ENCODE peak calls at places on chromosomes 13 and 19, in ten cellular contexts. Z is adrenal gland, K is IMR-90, T is right atrium auricular region, C is sigmoid colon, L is RWPE2, F is HCT116, H is OCI-LY7, J is neural progenitor cell, G is cardiac muscle cell. W is an unnamed sample. For H3K4me1, the result is how much of the 10 kb centered on the place peaks cover.

GRCh38 chr13:36033035-36033434 is 98.1 kb downstream of the DCLK1 start:
- DNase-seq in Z (no peak), K (no peak), T (no peak), C (no peak), L (no peak), F (no peak), H (no peak), J (no peak), G (no peak), W (no peak)

GRCh38 chr13:72246396-72246795 is 379.4 kb upstream of the DACH1 start:
- DNase-seq in Z (no peak), K (no peak), T (no peak), C (no peak), L (no peak), F (no peak), H (no peak), J (no peak), G (no peak), W (no peak)

GRCh38 chr19:10797541-10798256 is 38.3 kb downstream of the TMED1 start:
- DNase-seq in Z (no peak), K (no peak), T (no peak), C (no peak), L (no peak), F (no peak), H (no peak), J (no peak), G (no peak), W (no peak)

GRCh38 chr13:111893607-111894443 is 173.1 kb upstream of the SOX1 start:
- DNase-seq in Z (peak), K (no peak), T (peak), C (no peak), L (no peak), F (no peak), H (no peak), J (peak), G (no peak), W (no peak)

GRCh38 chr13:29110003-29110402 is 289.9 kb downstream of the MTUS2 start:
- DNase-seq in Z (no peak), K (no peak), T (no peak), C (no peak), L (no peak), F (no peak), H (no peak), J (no peak), G (no peak), W (no peak)

GRCh38 chr19:464146-464545 is 3.3 kb upstream of the SHC2 start:
- DNase-seq in Z (no peak), K (no peak), T (no peak), C (no peak), L (no peak), F (no peak), H (no peak), J (no peak), G (no peak), W (no peak)

GRCh38 chr13:84896128-84896527 is 903.1 kb downstream of the SLITRK6 start:
- DNase-seq in Z (no peak), K (peak), T (no peak), C (no peak), L (no peak), F (peak), H (peak), J (peak), G (peak), W (no peak)

GRCh38 chr13:112194167-112194530 is 127.2 kb downstream of the SOX1 start:
- DNase-seq in Z (no peak), K (no peak), T (no peak), C (peak), L (no peak), F (no peak), H (no peak), J (no peak), G (no peak), W (no peak)

GRCh38 chr13:99993660-99994455 is 12.3 kb downstream of the ZIC2 start:
- DNase-seq in Z (no peak), K (no peak), T (no peak), C (no peak), L (no peak), F (no peak), H (no peak), J (peak), G (no peak), W (no peak)

GRCh38 chr19:18306209-18306902 is 16.5 kb downstream of the LSM4 start:
- DNase-seq in Z (no peak), K (no peak), T (no peak), C (no peak), L (no peak), F (no peak), H (peak), J (no peak), G (no peak), W (no peak)

GRCh38 chr13:87677334-87678234 is 6.4 kb downstream of the SLITRK5 start:
- DNase-seq in Z (peak), K (no peak), T (no peak), C (no peak), L (no peak), F (no peak), H (peak), J (peak), G (no peak), W (no peak)

GRCh38 chr19:34319785-34320184 is 45.2 kb upstream of the GPI start:
- DNase-seq in Z (peak), K (peak), T (no peak), C (peak), L (no peak), F (no peak), H (no peak), J (no peak), G (no peak), W (no peak)

GRCh38 chr19:54307389-54307788 is 5.6 kb downstream of the LILRA5 start:
- DNase-seq in Z (no peak), K (no peak), T (no peak), C (no peak), L (no peak), F (no peak), H (no peak), J (no peak), G (no peak), W (no peak)

GRCh38 chr13:32622827-32623226 is 36.6 kb downstream of the PDS5B start:
- DNase-seq in Z (no peak), K (no peak), T (no peak), C (no peak), L (no peak), F (no peak), H (no peak), J (no peak), G (no peak), W (no peak)

GRCh38 chr13:59494560-59494970 is 669.2 kb downstream of the DIAPH3 start:
- DNase-seq in Z (peak), K (peak), T (no peak), C (peak), L (no peak), F (no peak), H (no peak), J (no peak), G (peak), W (peak)

GRCh38 chr19:1132625-1133383 is 29.0 kb downstream of the GPX4 start:
- DNase-seq in Z (no peak), K (no peak), T (no peak), C (no peak), L (no peak), F (no peak), H (peak), J (no peak), G (peak), W (no peak)

GRCh38 chr13:47545206-47545605 is 455.9 kb downstream of the SUCLA2 start:
- DNase-seq in Z (no peak), K (no peak), T (no peak), C (no peak), L (no peak), F (no peak), H (no peak), J (no peak), G (peak), W (no peak)

GRCh38 chr19:9836021-9836420 is 903 bp downstream of the PIN1 start:
- DNase-seq in Z (no peak), K (peak), T (no peak), C (no peak), L (no peak), F (no peak), H (peak), J (no peak), G (peak), W (no peak)

GRCh38 chr13:33110386-33110712 is 94.1 kb downstream of the KL start:
- DNase-seq in Z (no peak), K (no peak), T (no peak), C (no peak), L (no peak), F (no peak), H (no peak), J (no peak), G (no peak), W (no peak)

GRCh38 chr13:93670858-93671257 is 444.3 kb downstream of the GPC6 start:
- DNase-seq in Z (no peak), K (no peak), T (no peak), C (no peak), L (no peak), F (no peak), H (no peak), J (no peak), G (no peak), W (no peak)

GRCh38 chr13:50951366-50951765 is 41.8 kb downstream of the RNASEH2B start:
- DNase-seq in Z (no peak), K (peak), T (no peak), C (no peak), L (no peak), F (no peak), H (no peak), J (no peak), G (peak), W (no peak)

GRCh38 chr19:35143231-35143715 is at the start of gene FXYD7:
- DNase-seq in Z (no peak), K (no peak), T (no peak), C (no peak), L (no peak), F (no peak), H (no peak), J (peak), G (no peak), W (no peak)

GRCh38 chr13:114128624-114129522 is 3.5 kb downstream of the RASA3 start:
- DNase-seq in Z (peak), K (peak), T (peak), C (peak), L (no peak), F (peak), H (peak), J (no peak), G (peak), W (peak)

GRCh38 chr13:50437252-50437651 is 406.2 kb downstream of the DLEU7 start:
- DNase-seq in Z (no peak), K (peak), T (no peak), C (no peak), L (no peak), F (no peak), H (no peak), J (no peak), G (no peak), W (no peak)

GRCh38 chr19:57558525-57558924 is 1.1 kb downstream of the ZNF550 start:
- DNase-seq in Z (no peak), K (peak), T (no peak), C (no peak), L (no peak), F (no peak), H (no peak), J (no peak), G (peak), W (no peak)

GRCh38 chr19:15142313-15142712 is 35.1 kb downstream of the SYDE1 start:
- DNase-seq in Z (no peak), K (no peak), T (no peak), C (peak), L (no peak), F (no peak), H (no peak), J (no peak), G (no peak), W (no peak)

GRCh38 chr19:10392120-10392519 is 11.2 kb downstream of the CDC37 start:
- DNase-seq in Z (no peak), K (no peak), T (no peak), C (no peak), L (no peak), F (no peak), H (no peak), J (no peak), G (no peak), W (no peak)

GRCh38 chr19:58509731-58510083 is 2.1 kb downstream of the SLC27A5 start:
- DNase-seq in Z (no peak), K (no peak), T (no peak), C (no peak), L (no peak), F (no peak), H (no peak), J (no peak), G (no peak), W (no peak)

GRCh38 chr13:42794572-42795275 is 13.3 kb downstream of the FAM216B start:
- DNase-seq in Z (no peak), K (no peak), T (no peak), C (no peak), L (no peak), F (no peak), H (no peak), J (no peak), G (peak), W (no peak)

GRCh38 chr13:63124863-63125262 is 1709.2 kb upstream of the PCDH20 start:
- DNase-seq in Z (no peak), K (peak), T (no peak), C (no peak), L (no peak), F (peak), H (peak), J (no peak), G (peak), W (no peak)

GRCh38 chr13:102830646-102831045 is 15.2 kb upstream of the ERCC5 start:
- DNase-seq in Z (peak), K (no peak), T (no peak), C (no peak), L (no peak), F (no peak), H (no peak), J (no peak), G (peak), W (no peak)

GRCh38 chr13:102825400-102825799 is 20.4 kb upstream of the ERCC5 start:
- DNase-seq in Z (no peak), K (no peak), T (no peak), C (no peak), L (no peak), F (no peak), H (no peak), J (no peak), G (no peak), W (no peak)

DNA sequence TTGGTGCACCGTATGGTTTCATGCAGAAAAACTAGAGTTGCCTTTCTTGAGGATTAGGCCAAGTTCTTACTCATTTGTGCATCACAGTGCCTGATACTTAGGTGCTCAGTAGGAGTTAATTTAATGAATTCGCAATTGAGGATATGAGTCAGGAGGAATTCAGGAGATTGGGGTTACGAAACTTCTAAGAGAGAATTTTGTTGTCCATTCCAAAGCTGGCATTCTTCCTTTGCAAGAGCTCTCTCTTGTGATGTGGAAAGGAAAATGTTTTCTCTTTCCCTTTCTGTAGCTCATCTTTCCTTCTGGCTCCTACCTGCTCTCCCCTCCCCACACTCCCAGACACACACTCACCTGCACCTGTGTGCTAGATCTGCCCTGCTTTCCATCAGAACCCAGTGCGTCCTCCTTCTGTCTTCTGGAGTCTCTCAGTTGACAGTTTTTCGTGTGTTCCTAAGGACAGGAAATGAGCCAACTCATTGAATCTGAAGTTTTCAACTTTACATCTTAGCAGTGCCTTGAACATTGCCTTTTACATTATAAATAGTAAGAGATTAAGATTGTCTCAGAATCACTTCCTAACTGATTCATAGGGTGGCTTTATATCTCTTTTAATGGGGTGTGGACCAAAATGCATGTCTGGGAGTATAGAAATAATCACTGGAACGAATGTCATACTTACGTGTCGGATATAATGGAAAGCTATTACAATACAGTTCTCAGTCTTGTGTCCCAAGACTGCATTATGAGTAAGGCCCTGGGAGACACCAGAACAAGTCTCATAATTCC is 19.7 kb upstream of the ERCC5 start:
- DNase-seq in Z (no peak), K (peak), T (no peak), C (no peak), L (no peak), F (no peak), H (no peak), J (no peak), G (peak), W (no peak)
- H3K4me3 ChIP-seq in Z (no peak), K (peak), T (no peak), C (no peak), L (no peak), F (no peak), H (no peak), J (no peak), G (no peak), W (no peak)

DNA sequence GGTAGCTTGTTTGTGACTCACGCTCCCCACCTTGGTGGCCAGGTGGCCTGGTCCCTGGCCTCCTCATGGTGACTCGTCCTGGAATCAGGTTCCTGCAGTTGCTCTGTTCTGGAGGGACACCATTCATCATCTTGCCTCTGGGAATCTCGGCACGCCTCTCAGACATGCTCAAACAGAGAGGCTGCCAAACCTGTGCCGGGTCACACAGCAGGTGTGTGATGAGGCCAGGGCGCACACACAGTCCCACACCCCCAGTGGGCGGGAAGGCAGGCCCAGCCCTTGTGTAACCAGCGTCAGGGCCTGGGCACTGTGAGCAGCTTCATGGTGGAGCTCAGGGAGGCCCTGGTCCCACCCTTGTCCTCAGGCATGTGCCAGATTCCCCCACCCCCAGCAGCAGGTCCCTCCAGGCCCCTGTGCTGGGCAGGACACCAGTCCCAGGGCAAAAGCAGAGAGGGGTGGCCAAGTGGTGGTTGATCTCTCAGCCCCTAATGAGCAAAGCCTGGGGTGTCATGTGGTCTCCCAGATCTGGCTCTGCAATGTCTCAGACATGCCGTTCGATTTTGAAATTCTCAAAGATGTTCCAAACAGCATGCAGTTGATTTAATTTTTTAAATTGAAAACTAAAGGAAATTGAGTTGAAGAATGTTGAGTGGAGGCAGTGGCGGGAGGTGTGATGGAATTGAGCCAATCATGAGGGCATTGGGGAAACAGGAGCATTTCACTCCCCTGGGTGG is 12.1 kb downstream of the CEBPA start:
- DNase-seq in Z (no peak), K (no peak), T (no peak), C (no peak), L (no peak), F (no peak), H (no peak), J (no peak), G (no peak), W (no peak)
- H3K4me1 ChIP-seq in Z (under half), K (under half), T (under half), C (under half), L (under half), F (under half), H (under half), J (under half), G (under half), W (under half)

GRCh38 chr19:6126335-6126974 is 9.0 kb upstream of the ACSBG2 start:
- DNase-seq in Z (no peak), K (peak), T (no peak), C (no peak), L (no peak), F (peak), H (peak), J (peak), G (peak), W (no peak)
- TF ChIP-seq CTCF in Z (peak), K (peak), T (peak), C (no peak), L (peak), F (peak), H (peak), J (peak), G (peak), W (peak)

DNA sequence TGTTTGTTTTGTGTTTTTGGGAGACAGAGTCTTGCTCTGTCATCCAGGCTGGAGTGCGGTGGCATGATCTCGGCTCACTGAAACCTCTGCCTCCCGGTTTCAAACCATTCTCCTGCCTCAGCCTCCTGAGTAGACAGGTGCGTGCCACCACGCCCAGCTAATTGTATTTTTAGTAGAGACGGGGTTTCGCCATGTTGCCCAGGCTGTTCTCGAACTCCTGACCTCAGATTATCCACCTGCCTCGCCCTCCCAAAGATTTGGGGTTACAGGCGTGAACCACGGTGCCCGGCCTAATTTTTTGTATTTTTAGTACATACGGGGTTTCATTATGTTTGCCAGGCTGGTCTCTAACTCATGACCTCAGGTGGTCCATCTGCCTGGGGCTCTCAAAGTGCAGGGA is 8.3 kb upstream of the ZNF681 start:
- DNase-seq in Z (no peak), K (no peak), T (no peak), C (no peak), L (no peak), F (no peak), H (no peak), J (no peak), G (no peak), W (no peak)
- H3K4me3 ChIP-seq in Z (no peak), K (no peak), T (no peak), C (no peak), L (no peak), F (no peak), H (no peak), J (no peak), G (no peak), W (no peak)

GRCh38 chr19:41697198-41697855 is 9.3 kb upstream of the CEACAM7 start:
- DNase-seq in Z (no peak), K (no peak), T (no peak), C (peak), L (peak), F (no peak), H (no peak), J (no peak), G (no peak), W (no peak)
- H3K4me1 ChIP-seq in Z (under half), K (under half), T (under half), C (under half), L (under half), F (under half), H (under half), J (under half), G (under half), W (under half)

GRCh38 chr19:2478324-2478755 is 2.4 kb downstream of the GADD45B start:
- DNase-seq in Z (peak), K (peak), T (peak), C (peak), L (no peak), F (no peak), H (peak), J (peak), G (peak), W (peak)

GRCh38 chr19:2477732-2478191 is 1.8 kb downstream of the GADD45B start:
- DNase-seq in Z (no peak), K (peak), T (no peak), C (peak), L (no peak), F (no peak), H (peak), J (no peak), G (peak), W (no peak)

GRCh38 chr19:2478756-2479555 is 3.0 kb downstream of the GADD45B start:
- DNase-seq in Z (peak), K (peak), T (peak), C (peak), L (no peak), F (no peak), H (peak), J (peak), G (peak), W (peak)

GRCh38 chr19:2481466-2481865 is 5.5 kb downstream of the GADD45B start:
- DNase-seq in Z (no peak), K (no peak), T (no peak), C (no peak), L (no peak), F (no peak), H (no peak), J (no peak), G (no peak), W (no peak)

GRCh38 chr19:2479556-2480194 is 3.7 kb downstream of the GADD45B start:
- DNase-seq in Z (no peak), K (no peak), T (peak), C (no peak), L (no peak), F (no peak), H (peak), J (no peak), G (no peak), W (no peak)
- TF ChIP-seq CTCF in Z (no peak), K (no peak), T (no peak), C (no peak), L (no peak), F (no peak), H (peak), J (peak), G (no peak), W (no peak)